ENCODE peak calls at places on chromosomes 3 and 15, in four cellular contexts. M is cardiac muscle cell, L is PC-3, V is endothelial cell of umbilical vein. N is an unnamed sample.
A peak's percentile ranks its signal among the peaks of the same experiment; 100 is the strongest.

GRCh38 chr15:75215107-75216004 is 13.7 kb downstream of the C15orf39 start:
- DNase-seq in M (no peak), L (no peak), V (no peak), N (no peak)

GRCh38 chr3:32531010-32531647 is 28.5 kb upstream of the CMTM6 start:
- DNase-seq in M (no peak), L (no peak), V (no peak), N (no peak)

GRCh38 chr3:59641169-59641914 is 591.5 kb upstream of the CFAP20DC start:
- DNase-seq in M (no peak), L (no peak), V (no peak), N (no peak)

GRCh38 chr3:42014949-42015533 is 53.1 kb upstream of the ULK4 start:
- DNase-seq in M (no peak), L (no peak), V (peak; percentile 66), N (no peak)

GRCh38 chr3:193545304-193545703 is 9.4 kb downstream of the ATP13A4 start:
- DNase-seq in M (no peak), L (no peak), V (no peak), N (no peak)

GRCh38 chr3:153293222-153293621 is 131.2 kb downstream of the RAP2B start:
- DNase-seq in M (no peak), L (peak; percentile 18), V (no peak), N (no peak)

GRCh38 chr15:31467361-31467760 is 140.7 kb downstream of the KLF13 start:
- DNase-seq in M (no peak), L (no peak), V (no peak), N (no peak)

GRCh38 chr3:185081516-185081915 is 71.3 kb downstream of the C3orf70 start:
- DNase-seq in M (no peak), L (no peak), V (no peak), N (no peak)

GRCh38 chr3:123559040-123559861 is 25.6 kb downstream of the HACD2 start:
- DNase-seq in M (peak; percentile 78), L (peak; percentile 74), V (peak; percentile 53), N (no peak)

GRCh38 chr15:78752492-78753358 is 58.5 kb downstream of the ADAMTS7 start:
- DNase-seq in M (no peak), L (no peak), V (no peak), N (no peak)

GRCh38 chr3:60746690-60747416 is 504.4 kb downstream of the FHIT start:
- DNase-seq in M (no peak), L (no peak), V (no peak), N (no peak)

GRCh38 chr15:42066764-42067415 is 27.5 kb downstream of the PLA2G4D start:
- DNase-seq in M (no peak), L (no peak), V (no peak), N (no peak)

GRCh38 chr3:23650371-23651140 is 155.2 kb upstream of the UBE2E1 start:
- DNase-seq in M (no peak), L (peak; percentile 94), V (peak; percentile 78), N (peak; percentile 59)

GRCh38 chr3:167851171-167851570 is 115.7 kb downstream of the SERPINI1 start:
- DNase-seq in M (no peak), L (peak; percentile 89), V (no peak), N (no peak)

DNA sequence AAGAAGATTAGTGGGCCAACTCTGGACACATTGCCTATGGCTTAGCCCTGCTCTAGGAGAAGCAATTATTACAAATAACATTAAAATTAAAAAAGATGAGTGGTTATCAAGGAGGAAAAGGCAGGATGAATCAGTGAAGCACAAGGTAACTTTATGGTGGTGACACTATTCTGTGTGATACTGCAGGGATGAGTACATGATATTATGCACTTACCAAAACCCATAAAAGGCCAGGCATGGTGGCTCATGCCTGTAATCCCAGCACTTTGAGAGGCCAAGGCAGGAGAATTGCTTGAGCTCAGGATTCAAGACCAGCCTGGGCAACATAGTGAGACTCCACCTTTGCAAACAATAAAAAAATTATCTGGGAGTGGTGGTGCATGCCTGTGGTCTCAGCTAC is 344.3 kb upstream of the CDIN1 start:
- DNase-seq in M (no peak), L (peak; percentile 50), V (no peak), N (no peak)
- TF ChIP-seq CTCF in M (no peak), L (no peak), V (no peak), N (no peak)

DNA sequence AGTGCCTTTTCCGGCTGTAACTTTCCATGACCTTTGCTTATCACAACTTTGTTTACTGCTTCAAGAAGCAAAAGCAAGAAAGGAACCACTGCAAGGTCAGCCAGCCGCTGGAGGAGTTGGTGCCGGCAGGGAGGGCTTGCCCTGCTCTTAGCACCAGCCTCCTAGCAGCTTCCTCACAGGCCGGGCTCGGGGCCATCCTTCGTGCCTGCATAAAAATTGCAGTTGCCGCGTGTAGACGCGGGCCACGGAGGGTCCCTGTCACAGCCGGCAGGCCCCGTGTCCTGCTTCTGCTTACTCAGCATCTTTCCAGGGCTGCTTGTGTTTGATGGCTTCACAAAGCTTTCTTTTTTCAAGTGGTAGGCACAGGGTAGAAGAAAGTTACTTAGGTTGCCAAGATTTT is 84.4 kb downstream of the PGPEP1L start:
- DNase-seq in M (no peak), L (no peak), V (no peak), N (no peak)
- H3K36me3 ChIP-seq in M (peaks cover 29% of the 10 kb centered on the region), L (no peaks in the 10 kb centered on the region), V (peaks cover 17% of the 10 kb centered on the region), N (peaks cover 36% of the 10 kb centered on the region)

DNA sequence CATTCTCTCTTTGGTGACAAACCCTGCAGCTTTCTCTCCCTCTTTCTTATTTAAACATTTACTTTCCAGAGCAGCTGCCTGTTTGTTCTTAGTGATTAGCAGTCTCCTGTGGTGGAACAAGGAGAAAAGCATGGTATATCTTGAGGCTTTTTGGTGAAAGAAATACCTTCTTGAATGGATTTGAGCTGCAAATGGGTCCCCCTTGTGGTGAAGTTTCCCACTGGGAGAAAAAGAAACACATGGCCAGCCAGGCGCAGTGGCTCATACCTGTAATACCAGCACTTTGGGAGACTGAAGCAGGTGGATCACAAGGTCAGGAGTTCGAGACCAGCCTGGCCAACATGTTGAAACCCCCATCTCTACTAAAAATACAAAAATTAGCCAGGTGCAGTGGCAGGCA is 48.3 kb upstream of the ACP3 start:
- DNase-seq in M (no peak), L (peak; percentile 30), V (peak; percentile 10), N (no peak)
- TF ChIP-seq CTCF in M (peak; percentile 59), L (peak; percentile 43), V (peak; percentile 44), N (peak; percentile 59)

DNA sequence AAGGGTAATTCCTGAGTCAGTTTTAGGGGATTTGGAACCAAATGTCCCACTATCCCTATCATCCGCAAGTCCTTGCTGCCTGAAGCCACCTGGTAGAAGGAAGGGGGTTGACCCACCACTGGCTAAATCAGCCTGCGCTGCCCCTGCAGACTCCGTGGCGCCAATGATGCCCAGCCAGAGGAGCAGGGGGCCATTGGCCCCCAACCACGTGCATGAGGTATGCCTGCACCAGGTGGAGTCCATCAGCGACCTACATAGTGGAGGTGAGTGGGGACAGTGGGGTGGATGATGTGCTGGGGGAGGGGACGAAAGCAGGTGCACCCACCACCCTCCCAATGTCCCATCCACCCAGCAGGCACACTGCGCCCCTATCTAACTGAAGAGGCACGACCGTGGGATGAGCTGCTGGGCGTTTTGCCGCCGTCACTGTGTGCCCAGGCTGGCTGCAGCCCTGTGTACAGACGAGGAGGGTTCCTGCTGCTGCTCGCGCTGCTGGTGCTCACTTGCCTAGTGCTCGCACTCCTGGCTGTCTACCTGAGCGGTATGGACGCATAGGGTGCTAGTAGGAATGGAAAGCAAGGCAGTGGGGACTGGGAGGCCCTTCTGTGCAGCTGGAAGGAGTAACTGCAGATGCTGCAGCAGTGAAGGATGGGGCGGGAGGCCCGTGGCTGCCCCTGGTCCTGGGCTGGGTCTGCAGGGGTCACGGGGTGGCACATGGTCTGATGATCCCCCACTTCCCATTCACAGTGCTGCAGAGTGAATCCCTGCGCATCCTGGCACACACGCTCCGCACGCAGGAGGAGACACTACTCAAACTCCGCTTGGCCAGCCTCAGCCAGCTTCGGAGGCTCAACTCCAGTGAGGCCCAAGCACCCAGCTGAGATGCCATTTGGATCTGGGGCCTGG is 5.7 kb downstream of the IFRD2 start:
- DNase-seq in M (no peak), L (no peak), V (no peak), N (no peak)
- H3K36me3 ChIP-seq in M (no peaks in the 10 kb centered on the region), L (peaks cover 35% of the 10 kb centered on the region), V (peaks cover 35% of the 10 kb centered on the region), N (peaks cover 31% of the 10 kb centered on the region)

DNA sequence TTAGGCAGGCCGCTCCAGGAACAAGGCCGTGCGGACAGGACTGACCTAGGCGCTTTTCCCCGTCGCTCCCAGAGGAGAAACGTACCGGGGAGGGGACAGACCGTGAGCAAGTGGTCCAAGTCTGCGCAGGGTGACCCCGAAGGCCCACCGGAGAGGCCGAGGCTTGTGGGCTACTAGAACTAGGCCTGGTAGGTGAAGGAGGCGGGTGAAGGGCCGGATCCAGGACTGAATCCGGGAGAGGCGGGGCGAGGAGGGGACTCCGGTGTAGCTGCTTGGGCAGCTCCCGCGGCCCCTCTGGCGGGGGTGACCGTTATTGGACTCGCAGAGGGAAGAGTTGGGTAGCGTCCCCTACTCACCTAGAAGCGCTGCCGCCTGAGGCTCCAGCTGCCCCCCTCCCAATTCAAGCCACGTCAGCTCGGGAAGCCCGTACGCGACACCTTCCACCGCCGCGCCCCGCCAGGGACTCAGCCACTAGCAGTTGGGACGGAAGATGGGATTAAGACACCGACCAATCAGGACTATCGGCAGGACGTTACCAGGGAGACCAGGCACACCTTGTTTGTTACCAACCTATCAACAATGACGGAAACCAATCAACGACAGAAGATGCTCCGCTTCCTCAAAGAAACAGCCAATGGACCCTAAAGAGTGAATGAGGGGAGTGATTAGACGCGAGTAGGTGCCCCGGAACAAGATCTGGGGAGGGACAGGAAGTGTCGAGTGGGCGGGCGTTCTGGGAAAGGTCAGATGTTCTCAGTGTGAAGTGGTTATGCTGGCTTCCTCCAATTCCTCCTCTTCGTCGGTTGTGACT is at the start of gene GOLGB1:
- DNase-seq in M (peak; percentile 99), L (peak; percentile 100), V (peak; percentile 99), N (peak; percentile 99)
- TF ChIP-seq CTCF in M (no peak), L (no peak), V (no peak), N (no peak)

GRCh38 chr3:12994607-12995388 is 78.4 kb downstream of the IQSEC1 start:
- DNase-seq in M (peak; percentile 90), L (peak; percentile 89), V (peak; percentile 79), N (peak; percentile 34)
- H3K36me3 ChIP-seq in M (no peaks in the 10 kb centered on the region), L (no peaks in the 10 kb centered on the region), V (no peaks in the 10 kb centered on the region), N (no peaks in the 10 kb centered on the region)

GRCh38 chr3:151330374-151330773 is 1.0 kb upstream of the P2RY13 start:
- DNase-seq in M (no peak), L (no peak), V (no peak), N (no peak)

GRCh38 chr3:151328298-151329036 is 882 bp downstream of the P2RY13 start:
- DNase-seq in M (no peak), L (peak; percentile 52), V (no peak), N (no peak)

GRCh38 chr3:151330899-151331298 is 1.6 kb upstream of the P2RY13 start:
- DNase-seq in M (no peak), L (no peak), V (no peak), N (no peak)

GRCh38 chr3:151329368-151329767 is at the start of gene P2RY13:
- DNase-seq in M (no peak), L (no peak), V (no peak), N (no peak)

GRCh38 chr3:151327571-151328198 is 1.7 kb downstream of the P2RY13 start:
- DNase-seq in M (peak; percentile 24), L (peak; percentile 64), V (peak; percentile 27), N (no peak)
- TF ChIP-seq CTCF in M (peak; percentile 66), L (peak; percentile 79), V (peak; percentile 25), N (peak; percentile 58)

DNA sequence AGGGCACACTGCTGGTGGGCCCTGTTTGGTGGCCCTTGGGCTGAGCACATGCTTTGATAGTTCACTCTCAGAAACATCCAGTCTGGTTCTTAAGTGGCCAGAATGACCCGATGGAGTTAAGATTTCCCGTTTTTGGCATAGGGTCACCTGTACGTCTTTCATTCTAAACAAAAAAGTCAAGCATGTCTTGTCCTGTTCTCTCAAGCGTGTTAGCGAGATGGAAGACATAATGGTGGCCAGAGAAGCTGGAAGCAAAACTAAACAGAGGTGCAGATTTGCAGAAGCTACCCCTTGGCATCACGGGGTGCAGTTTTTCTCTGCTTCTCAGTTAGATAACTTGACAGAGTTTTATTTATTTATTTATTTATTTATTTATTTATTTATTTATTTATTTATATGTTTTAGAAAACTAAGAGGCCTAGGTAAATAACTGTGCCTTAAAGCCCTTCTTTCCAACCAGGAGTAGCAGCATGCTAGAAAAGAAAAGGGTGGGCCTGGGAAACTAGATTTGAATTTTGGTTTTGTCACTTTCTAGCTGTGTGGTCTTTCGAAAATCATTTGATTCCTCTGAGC is 63.0 kb downstream of the ST6GAL1 start:
- DNase-seq in M (no peak), L (no peak), V (no peak), N (no peak)
- H3K36me3 ChIP-seq in M (no peaks in the 10 kb centered on the region), L (peaks cover 3% of the 10 kb centered on the region), V (peaks cover 23% of the 10 kb centered on the region), N (no peaks in the 10 kb centered on the region)